ENCODE peak calls at places on chromosomes 12 and 14, in four cellular contexts. P, I, W and C are unnamed samples. For H3K4me1, the result is how much of the 10 kb centered on the place peaks cover.

GRCh38 chr12:95216704-95217376 is 427 bp downstream of the FGD6 start:
- DNase-seq in P (peak), I (no peak), W (no peak), C (peak)

GRCh38 chr14:100078997-100079561 is 13.9 kb downstream of the EVL start:
- DNase-seq in W (peak), I (no peak), P (peak), C (no peak)

GRCh38 chr12:130401703-130402102 is 64.0 kb downstream of the PIWIL1 start:
- DNase-seq in P (no peak), I (no peak), W (no peak), C (peak)

GRCh38 chr14:53209370-53209769 is 56.2 kb upstream of the DDHD1 start:
- DNase-seq in I (no peak), P (no peak), W (no peak), C (no peak)

GRCh38 chr14:31867570-31867969 is 209.5 kb upstream of the ARHGAP5 start:
- DNase-seq in P (no peak), I (no peak), W (no peak), C (peak)

GRCh38 chr12:5335059-5335458 is 96.8 kb upstream of the NTF3 start:
- DNase-seq in I (no peak), W (no peak), P (no peak), C (no peak)

GRCh38 chr14:35368583-35368982 is 36.0 kb downstream of the NFKBIA start:
- DNase-seq in P (no peak), W (no peak), I (no peak), C (no peak)

GRCh38 chr12:116885496-116885895 is 4.3 kb upstream of the HRK start:
- DNase-seq in I (no peak), P (no peak), W (no peak), C (no peak)

GRCh38 chr12:76942276-76942675 is 63.5 kb upstream of the CSRP2 start:
- DNase-seq in I (no peak), P (no peak), W (no peak), C (no peak)

GRCh38 chr14:63045234-63045611 is at the start of gene KCNH5:
- DNase-seq in W (peak), I (no peak), P (peak), C (no peak)

GRCh38 chr12:105912911-105913514 is 225.7 kb downstream of the NUAK1 start:
- DNase-seq in P (no peak), I (no peak), W (no peak), C (no peak)

GRCh38 chr12:124786065-124786964 is 77.3 kb downstream of the SCARB1 start:
- DNase-seq in I (no peak), W (peak), P (peak), C (no peak)

GRCh38 chr14:78154827-78155226 is 15.3 kb upstream of the NRXN3 start:
- DNase-seq in P (no peak), I (no peak), W (peak), C (no peak)

GRCh38 chr14:82398313-82398712 is 864.7 kb upstream of the SEL1L start:
- DNase-seq in P (no peak), I (no peak), W (no peak), C (no peak)

GRCh38 chr12:123937707-123938600 is 34.7 kb downstream of the CCDC92 start:
- DNase-seq in I (no peak), W (no peak), P (no peak), C (no peak)

GRCh38 chr12:21998782-21999181 is 47.2 kb upstream of the CMAS start:
- DNase-seq in P (no peak), W (no peak), I (no peak), C (no peak)

GRCh38 chr12:103852498-103852992 is 11.5 kb upstream of the NT5DC3 start:
- DNase-seq in P (no peak), I (no peak), W (no peak), C (peak)

GRCh38 chr12:92629349-92630065 is 73.3 kb upstream of the PLEKHG7 start:
- DNase-seq in P (no peak), I (no peak), W (no peak), C (no peak)

GRCh38 chr12:19437996-19438395 is 1.3 kb upstream of the AEBP2 start:
- DNase-seq in I (no peak), P (no peak), W (peak), C (no peak)

GRCh38 chr14:23327947-23328744 is 6.9 kb downstream of the PABPN1 start:
- DNase-seq in P (peak), W (no peak), I (no peak), C (peak)

GRCh38 chr12:109165599-109165998 is 49.2 kb downstream of the ACACB start:
- DNase-seq in I (no peak), P (no peak), W (no peak), C (no peak)

GRCh38 chr12:132617822-132618682 is 524 bp upstream of the P2RX2 start:
- DNase-seq in W (no peak), I (no peak), P (peak), C (no peak)

GRCh38 chr14:36001936-36002335 is 174.6 kb downstream of the PTCSC3 start:
- DNase-seq in P (no peak), W (no peak), I (no peak), C (no peak)

GRCh38 chr12:14923944-14924343 is 14.4 kb downstream of the ERP27 start:
- DNase-seq in P (no peak), I (no peak), W (no peak), C (no peak)

GRCh38 chr14:65788876-65789859 is 376.6 kb downstream of the FUT8 start:
- DNase-seq in I (no peak), P (peak), W (no peak), C (peak)

GRCh38 chr12:121724930-121725329 is 12.4 kb downstream of the TMEM120B start:
- DNase-seq in P (no peak), W (no peak), I (no peak), C (no peak)

GRCh38 chr12:75954076-75954475 is 77.5 kb downstream of the PHLDA1 start:
- DNase-seq in W (no peak), I (no peak), P (no peak), C (peak)

GRCh38 chr14:65134651-65135579 is 32.6 kb upstream of the MAX start:
- DNase-seq in W (no peak), I (no peak), P (no peak), C (no peak)

GRCh38 chr14:79118291-79118690 is 948.1 kb downstream of the NRXN3 start:
- DNase-seq in P (no peak), I (no peak), W (no peak), C (no peak)

GRCh38 chr12:107903377-107904061 is 129.0 kb downstream of the ASCL4 start:
- DNase-seq in I (peak), P (peak), W (no peak), C (no peak)

GRCh38 chr12:109727039-109727723 is 13.6 kb downstream of the FAM222A start:
- DNase-seq in I (no peak), W (no peak), P (peak), C (peak)

GRCh38 chr12:26845984-26846383 is 13.0 kb upstream of the ITPR2 start:
- DNase-seq in W (no peak), P (peak), I (no peak), C (peak)

GRCh38 chr12:26846419-26846818 is 13.4 kb upstream of the ITPR2 start:
- DNase-seq in W (no peak), P (no peak), I (no peak), C (no peak)

GRCh38 chr12:26845057-26845666 is 12.2 kb upstream of the ITPR2 start:
- DNase-seq in I (no peak), P (peak), W (no peak), C (peak)

GRCh38 chr12:26848156-26848825 is 15.3 kb upstream of the ITPR2 start:
- DNase-seq in P (no peak), W (no peak), I (no peak), C (no peak)

GRCh38 chr12:26847431-26847830 is 14.4 kb upstream of the ITPR2 start:
- DNase-seq in P (no peak), I (no peak), W (no peak), C (no peak)
- H3K4me1 ChIP-seq in P (under half), I (under half), W (under half), C (under half)

GRCh38 chr14:96889091-96889490 is 91.9 kb downstream of the VRK1 start:
- DNase-seq in P (peak), W (no peak), I (no peak), C (no peak)

GRCh38 chr14:96893966-96894622 is 96.9 kb downstream of the VRK1 start:
- DNase-seq in I (no peak), P (no peak), W (no peak), C (no peak)

GRCh38 chr14:96888158-96888557 is 91.0 kb downstream of the VRK1 start:
- DNase-seq in P (no peak), I (peak), W (no peak), C (no peak)

DNA sequence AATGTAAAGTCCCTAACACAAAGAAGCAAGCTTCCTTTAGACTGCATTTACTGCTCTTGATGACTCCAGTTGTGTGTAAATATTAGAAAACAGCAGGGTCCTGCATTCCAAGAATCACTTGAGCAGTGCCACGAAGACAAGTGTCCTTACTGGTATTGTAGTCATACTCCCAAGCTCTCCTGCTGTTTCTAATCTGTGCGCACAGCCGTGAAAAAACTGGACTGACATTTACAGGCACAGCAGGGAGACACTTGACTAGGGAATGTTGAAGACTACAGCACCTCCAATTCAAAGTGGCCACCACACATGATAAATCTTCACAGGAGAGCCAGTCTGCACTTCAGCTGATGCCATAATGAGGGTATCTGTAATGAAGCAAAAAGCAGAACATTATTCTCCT is 91.4 kb downstream of the VRK1 start:
- DNase-seq in W (no peak), P (no peak), I (no peak), C (no peak)
- TF ChIP-seq TCF12 in W (no peak), P (no peak), I (no peak), C (no peak)

GRCh38 chr14:89440997-89441909 is 24.2 kb upstream of the FOXN3 start:
- DNase-seq in P (no peak), W (peak), I (no peak), C (no peak)
- H3K4me2 ChIP-seq in P (no peak), W (peak), I (no peak), C (no peak)

DNA sequence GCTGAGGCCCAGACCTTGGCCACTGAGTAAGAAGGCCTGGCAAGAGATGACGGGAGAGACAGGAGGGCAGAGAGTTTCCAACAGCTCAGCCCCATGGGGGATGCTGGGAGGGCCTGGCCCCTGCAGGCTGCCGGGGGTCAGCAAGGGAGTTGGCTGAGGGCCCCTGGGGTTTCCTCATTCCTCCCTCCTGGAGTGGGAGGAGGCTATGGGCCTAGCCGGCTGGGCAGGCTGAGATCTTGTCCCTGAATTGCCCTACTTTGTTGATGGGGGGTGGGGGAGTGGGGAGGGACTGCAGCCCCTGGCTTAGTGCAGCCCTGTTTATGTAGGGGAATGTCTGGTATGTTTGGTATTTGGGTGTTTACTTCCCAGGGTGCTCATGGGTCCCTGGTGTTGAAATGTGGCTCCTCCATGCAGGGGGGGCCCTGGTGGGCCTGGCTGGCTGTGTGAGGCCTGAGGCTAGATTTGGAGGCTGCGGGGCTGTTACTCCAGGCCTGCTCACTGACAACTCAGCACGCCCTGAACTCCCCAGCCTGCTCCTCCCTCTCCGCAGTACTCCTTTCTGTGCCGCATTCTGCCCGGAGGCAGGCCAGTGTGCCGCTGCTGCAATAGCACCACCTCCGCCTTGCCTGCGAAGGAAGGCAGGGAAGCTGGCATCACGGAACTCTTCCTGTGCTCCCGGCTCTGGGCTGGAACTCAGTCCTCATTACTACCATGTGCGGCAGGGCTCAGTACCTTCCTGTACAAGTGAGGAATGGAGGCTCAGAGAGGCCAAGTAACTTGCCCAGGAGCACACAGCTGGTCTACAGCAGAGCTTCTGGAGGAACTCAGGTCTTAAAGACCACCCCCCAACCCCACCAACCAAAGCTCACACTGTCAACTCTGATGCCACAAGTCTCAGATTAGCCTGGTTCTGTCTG is 25.3 kb downstream of the JDP2 start:
- DNase-seq in P (peak), W (peak), I (no peak), C (peak)
- H3K4me1 ChIP-seq in P (half or more), W (under half), I (under half), C (under half)

GRCh38 chr14:74980746-74981661 is 21.7 kb upstream of the EIF2B2 start:
- DNase-seq in I (no peak), W (no peak), P (no peak), C (no peak)
- TF ChIP-seq TCF12 in I (no peak), W (no peak), P (peak), C (no peak)

DNA sequence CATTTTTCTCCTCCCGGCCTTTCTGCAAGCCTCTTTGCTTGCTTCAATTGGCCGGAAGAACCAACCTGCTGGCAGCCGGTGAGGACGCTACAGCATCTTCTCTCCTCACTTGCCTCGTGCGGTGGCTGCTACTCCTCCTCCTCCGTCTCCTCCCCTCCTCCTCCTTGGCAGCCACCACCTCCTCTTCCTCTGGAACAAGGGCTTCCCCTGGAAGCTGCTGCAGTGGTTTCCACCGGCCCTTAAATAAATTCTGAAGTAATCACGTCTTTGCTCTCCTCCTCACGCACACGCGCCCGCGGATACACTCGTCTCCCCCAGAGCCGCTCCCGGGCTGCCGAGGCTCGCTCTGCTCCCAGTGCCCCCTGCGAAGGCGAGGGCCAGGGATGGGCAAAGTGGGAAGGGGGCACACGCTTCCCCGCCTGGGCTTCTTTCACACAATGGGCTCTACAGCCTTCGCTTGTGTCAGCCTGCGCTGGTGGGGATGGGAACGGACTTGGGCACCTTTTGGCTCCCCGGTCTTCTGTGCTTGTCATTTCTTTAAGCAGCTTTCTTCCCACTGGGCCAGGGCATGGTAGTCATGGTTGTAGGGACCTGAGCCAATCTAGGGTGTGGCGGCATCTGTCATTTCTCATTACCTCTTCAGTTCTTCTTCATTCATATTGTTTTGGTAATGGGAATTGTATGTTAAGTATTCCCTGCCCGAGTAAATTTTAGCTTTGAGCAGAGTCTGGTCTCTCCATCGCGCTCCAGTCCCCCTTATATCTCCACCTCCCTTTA is at the start of gene PPFIA2:
- DNase-seq in I (no peak), P (peak), W (peak), C (no peak)
- H3K4me2 ChIP-seq in I (peak), P (peak), W (peak), C (peak)

DNA sequence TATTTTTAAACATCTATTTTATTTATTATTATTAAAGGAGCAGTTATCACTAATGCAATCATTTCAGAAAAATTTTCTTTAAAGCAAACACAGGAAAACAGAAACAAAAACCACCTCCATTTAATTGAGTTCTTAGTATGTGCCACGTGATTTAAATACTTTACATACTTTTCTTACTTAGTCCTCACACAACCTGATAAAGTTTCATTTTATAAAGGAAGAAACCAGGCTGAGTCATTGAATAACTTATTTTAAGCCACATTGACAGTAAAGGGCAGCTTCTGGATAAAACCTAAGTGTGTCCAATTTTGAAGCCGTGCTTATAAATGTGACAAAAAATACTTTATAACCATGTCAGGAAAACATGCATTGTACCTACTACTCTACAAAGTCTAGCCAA is 57.1 kb upstream of the PCED1B start:
- DNase-seq in W (no peak), I (no peak), P (no peak), C (no peak)
- H3K4me1 ChIP-seq in W (under half), I (under half), P (under half), C (under half)

DNA sequence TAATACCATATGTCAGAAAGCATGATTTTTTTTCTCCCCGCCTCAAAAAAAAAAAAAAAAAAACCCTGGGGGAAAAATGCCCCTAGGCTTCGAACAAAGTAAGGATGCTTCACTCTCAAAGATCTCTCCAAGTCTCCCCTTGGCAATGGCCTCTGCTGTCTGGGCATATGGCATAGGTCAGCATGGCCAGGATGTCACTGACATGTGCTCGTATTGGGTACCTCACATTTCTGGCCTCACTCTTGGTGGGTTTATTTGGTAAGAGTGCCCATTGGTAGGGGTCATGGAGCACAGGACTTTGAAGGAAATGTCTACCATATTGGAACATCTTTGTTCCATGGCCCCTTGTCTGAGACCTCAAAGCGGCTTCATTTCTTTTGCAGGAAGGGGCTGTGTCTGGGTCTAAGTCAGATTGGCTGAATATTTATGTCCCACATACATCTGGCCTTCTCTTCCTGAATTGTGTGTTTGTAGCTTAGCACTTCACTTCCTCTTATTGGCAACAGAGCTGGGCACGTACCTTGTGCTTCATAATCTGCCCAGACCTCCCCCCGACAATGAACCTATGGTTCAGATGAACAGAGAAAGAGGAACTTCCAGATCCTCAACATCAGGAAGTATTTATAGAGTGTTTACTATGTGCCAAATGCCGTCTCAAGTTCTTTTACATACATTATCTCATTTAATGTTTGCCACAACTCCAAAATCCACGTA is 36.3 kb upstream of the OAS1 start:
- DNase-seq in W (no peak), I (no peak), P (no peak), C (no peak)
- TF ChIP-seq TCF12 in W (no peak), I (no peak), P (no peak), C (no peak)